ENCODE peak calls at places on chromosomes 1 and 21, in six cellular contexts. One of them, this sample, is unnamed.
A peak's percentile ranks its signal among the peaks of the same experiment; 100 is the strongest.

GRCh38 chr1:67739361-67739760 is 54.4 kb downstream of the GADD45A start:
- DNase-seq in tibial nerve: no peak
- DNase-seq in fibroblast of lung: no peak
- DNase-seq in thoracic aorta: no peak
- DNase-seq in lower lobe of right lung: no peak
- DNase-seq in colonic mucosa: no peak
- DNase-seq in this sample: no peak

GRCh38 chr1:214542275-214543199 is 8.9 kb downstream of the PTPN14 start:
- DNase-seq in tibial nerve: no peak
- DNase-seq in fibroblast of lung: no peak
- DNase-seq in colonic mucosa: no peak
- DNase-seq in thoracic aorta: no peak
- DNase-seq in lower lobe of right lung: no peak
- DNase-seq in this sample: no peak

GRCh38 chr1:98278055-98278454 is 357.2 kb upstream of the DPYD start:
- DNase-seq in fibroblast of lung: no peak
- DNase-seq in colonic mucosa: no peak
- DNase-seq in lower lobe of right lung: no peak
- DNase-seq in thoracic aorta: no peak
- DNase-seq in tibial nerve: no peak
- DNase-seq in this sample: no peak

GRCh38 chr1:41485605-41486004 is 1.1 kb upstream of the EDN2 start:
- DNase-seq in lower lobe of right lung: peak; percentile 32
- DNase-seq in fibroblast of lung: peak; percentile 81
- DNase-seq in tibial nerve: no peak
- DNase-seq in colonic mucosa: no peak
- DNase-seq in thoracic aorta: no peak
- DNase-seq in this sample: no peak

GRCh38 chr1:45498279-45498678 is 1.6 kb downstream of the CCDC163 start:
- DNase-seq in tibial nerve: no peak
- DNase-seq in colonic mucosa: no peak
- DNase-seq in fibroblast of lung: no peak
- DNase-seq in lower lobe of right lung: no peak
- DNase-seq in thoracic aorta: no peak
- DNase-seq in this sample: no peak

GRCh38 chr1:55474168-55474786 is 259.1 kb upstream of the USP24 start:
- DNase-seq in thoracic aorta: no peak
- DNase-seq in lower lobe of right lung: no peak
- DNase-seq in colonic mucosa: no peak
- DNase-seq in tibial nerve: no peak
- DNase-seq in fibroblast of lung: peak; percentile 16
- DNase-seq in this sample: peak; percentile 25

GRCh38 chr1:24369199-24369598 is 44.4 kb downstream of the STPG1 start:
- DNase-seq in fibroblast of lung: no peak
- DNase-seq in tibial nerve: peak; percentile 58
- DNase-seq in thoracic aorta: no peak
- DNase-seq in lower lobe of right lung: no peak
- DNase-seq in colonic mucosa: no peak
- DNase-seq in this sample: no peak

GRCh38 chr21:33938381-33938780 is 22.8 kb upstream of the ATP5PO start:
- DNase-seq in colonic mucosa: no peak
- DNase-seq in fibroblast of lung: no peak
- DNase-seq in thoracic aorta: no peak
- DNase-seq in lower lobe of right lung: no peak
- DNase-seq in tibial nerve: no peak
- DNase-seq in this sample: no peak

GRCh38 chr1:7313081-7313546 is 458.0 kb upstream of the VAMP3 start:
- DNase-seq in fibroblast of lung: peak; percentile 72
- DNase-seq in lower lobe of right lung: no peak
- DNase-seq in thoracic aorta: no peak
- DNase-seq in tibial nerve: no peak
- DNase-seq in colonic mucosa: peak; percentile 4
- DNase-seq in this sample: no peak

GRCh38 chr21:26448751-26449150 is 124.3 kb downstream of the CYYR1 start:
- DNase-seq in tibial nerve: no peak
- DNase-seq in lower lobe of right lung: no peak
- DNase-seq in fibroblast of lung: peak; percentile 10
- DNase-seq in colonic mucosa: no peak
- DNase-seq in thoracic aorta: no peak
- DNase-seq in this sample: peak; percentile 13

GRCh38 chr1:210344706-210345105 is 16.0 kb downstream of the HHAT start:
- DNase-seq in fibroblast of lung: peak; percentile 23
- DNase-seq in tibial nerve: no peak
- DNase-seq in lower lobe of right lung: no peak
- DNase-seq in colonic mucosa: no peak
- DNase-seq in thoracic aorta: no peak
- DNase-seq in this sample: no peak

GRCh38 chr1:85611856-85612255 is 31.3 kb downstream of the CCN1 start:
- DNase-seq in thoracic aorta: no peak
- DNase-seq in tibial nerve: peak; percentile 69
- DNase-seq in colonic mucosa: no peak
- DNase-seq in lower lobe of right lung: peak; percentile 77
- DNase-seq in fibroblast of lung: peak; percentile 100
- DNase-seq in this sample: peak; percentile 95

GRCh38 chr1:165577707-165578106 is 33.9 kb downstream of the LRRC52 start:
- DNase-seq in tibial nerve: no peak
- DNase-seq in lower lobe of right lung: no peak
- DNase-seq in fibroblast of lung: no peak
- DNase-seq in thoracic aorta: no peak
- DNase-seq in colonic mucosa: no peak
- DNase-seq in this sample: no peak

GRCh38 chr1:77866296-77866695 is 22.1 kb upstream of the NEXN start:
- DNase-seq in thoracic aorta: no peak
- DNase-seq in colonic mucosa: no peak
- DNase-seq in tibial nerve: no peak
- DNase-seq in lower lobe of right lung: no peak
- DNase-seq in fibroblast of lung: peak; percentile 43
- DNase-seq in this sample: no peak

GRCh38 chr1:169507413-169507812 is 21.7 kb upstream of the SLC19A2 start:
- DNase-seq in colonic mucosa: no peak
- DNase-seq in thoracic aorta: no peak
- DNase-seq in fibroblast of lung: no peak
- DNase-seq in lower lobe of right lung: no peak
- DNase-seq in tibial nerve: no peak
- DNase-seq in this sample: no peak

GRCh38 chr1:169510060-169510459 is 24.3 kb upstream of the SLC19A2 start:
- DNase-seq in lower lobe of right lung: no peak
- DNase-seq in thoracic aorta: no peak
- DNase-seq in tibial nerve: no peak
- DNase-seq in colonic mucosa: no peak
- DNase-seq in fibroblast of lung: no peak
- DNase-seq in this sample: no peak

GRCh38 chr1:169508432-169509338 is 22.9 kb upstream of the SLC19A2 start:
- DNase-seq in lower lobe of right lung: no peak
- DNase-seq in fibroblast of lung: no peak
- DNase-seq in tibial nerve: no peak
- DNase-seq in thoracic aorta: no peak
- DNase-seq in colonic mucosa: no peak
- DNase-seq in this sample: no peak

GRCh38 chr1:169511339-169512028 is 25.7 kb upstream of the SLC19A2 start:
- DNase-seq in fibroblast of lung: peak; percentile 91
- DNase-seq in thoracic aorta: no peak
- DNase-seq in tibial nerve: peak; percentile 73
- DNase-seq in colonic mucosa: no peak
- DNase-seq in lower lobe of right lung: no peak
- DNase-seq in this sample: peak; percentile 75

GRCh38 chr1:169509354-169509753 is 23.6 kb upstream of the SLC19A2 start:
- DNase-seq in fibroblast of lung: no peak
- DNase-seq in lower lobe of right lung: no peak
- DNase-seq in tibial nerve: no peak
- DNase-seq in colonic mucosa: no peak
- DNase-seq in thoracic aorta: no peak
- DNase-seq in this sample: no peak
- TF ChIP-seq CTCF in fibroblast of lung: no peak
- TF ChIP-seq CTCF in lower lobe of right lung: no peak
- TF ChIP-seq CTCF in tibial nerve: no peak
- TF ChIP-seq CTCF in colonic mucosa: no peak
- TF ChIP-seq CTCF in thoracic aorta: no peak
- TF ChIP-seq CTCF in this sample: no peak

GRCh38 chr1:202160377-202160940 is at the start of gene PTPN7:
- DNase-seq in tibial nerve: no peak
- DNase-seq in fibroblast of lung: no peak
- DNase-seq in lower lobe of right lung: peak; percentile 74
- DNase-seq in thoracic aorta: no peak
- DNase-seq in colonic mucosa: peak; percentile 49
- DNase-seq in this sample: no peak
- H3K27ac ChIP-seq in tibial nerve: no peak within 1 kb of the TSS
- H3K27ac ChIP-seq in fibroblast of lung: no peak within 1 kb of the TSS
- H3K27ac ChIP-seq in lower lobe of right lung: peak within 1 kb of the TSS; percentile 76
- H3K27ac ChIP-seq in thoracic aorta: no peak within 1 kb of the TSS
- H3K27ac ChIP-seq in colonic mucosa: peak within 1 kb of the TSS; percentile 57
- H3K27ac ChIP-seq in this sample: no peak within 1 kb of the TSS

GRCh38 chr1:157233131-157233530 is 94.9 kb upstream of the ETV3 start:
- DNase-seq in colonic mucosa: no peak
- DNase-seq in fibroblast of lung: no peak
- DNase-seq in lower lobe of right lung: no peak
- DNase-seq in thoracic aorta: no peak
- DNase-seq in tibial nerve: no peak
- DNase-seq in this sample: no peak

GRCh38 chr1:157234705-157235273 is 96.6 kb upstream of the ETV3 start:
- DNase-seq in fibroblast of lung: no peak
- DNase-seq in tibial nerve: no peak
- DNase-seq in thoracic aorta: no peak
- DNase-seq in lower lobe of right lung: no peak
- DNase-seq in colonic mucosa: no peak
- DNase-seq in this sample: no peak

GRCh38 chr1:157236072-157236471 is 97.9 kb upstream of the ETV3 start:
- DNase-seq in thoracic aorta: no peak
- DNase-seq in fibroblast of lung: no peak
- DNase-seq in lower lobe of right lung: no peak
- DNase-seq in colonic mucosa: no peak
- DNase-seq in tibial nerve: no peak
- DNase-seq in this sample: no peak

GRCh38 chr1:157237522-157237921 is 99.3 kb upstream of the ETV3 start:
- DNase-seq in thoracic aorta: no peak
- DNase-seq in fibroblast of lung: no peak
- DNase-seq in tibial nerve: no peak
- DNase-seq in lower lobe of right lung: no peak
- DNase-seq in colonic mucosa: no peak
- DNase-seq in this sample: no peak

GRCh38 chr1:157235307-157235706 is 97.1 kb upstream of the ETV3 start:
- DNase-seq in lower lobe of right lung: no peak
- DNase-seq in fibroblast of lung: no peak
- DNase-seq in thoracic aorta: no peak
- DNase-seq in tibial nerve: no peak
- DNase-seq in colonic mucosa: no peak
- DNase-seq in this sample: no peak
- TF ChIP-seq CTCF in lower lobe of right lung: no peak
- TF ChIP-seq CTCF in fibroblast of lung: no peak
- TF ChIP-seq CTCF in thoracic aorta: no peak
- TF ChIP-seq CTCF in tibial nerve: no peak
- TF ChIP-seq CTCF in colonic mucosa: no peak
- TF ChIP-seq CTCF in this sample: no peak

GRCh38 chr1:235017719-235018118 is 110.9 kb downstream of the TOMM20 start:
- DNase-seq in colonic mucosa: no peak
- DNase-seq in tibial nerve: no peak
- DNase-seq in lower lobe of right lung: no peak
- DNase-seq in fibroblast of lung: peak; percentile 61
- DNase-seq in thoracic aorta: no peak
- DNase-seq in this sample: no peak
- H3K27ac ChIP-seq in colonic mucosa: no peak overlapping the region
- H3K27ac ChIP-seq in tibial nerve: no peak overlapping the region
- H3K27ac ChIP-seq in lower lobe of right lung: no peak overlapping the region
- H3K27ac ChIP-seq in fibroblast of lung: peak overlapping the region; percentile 1
- H3K27ac ChIP-seq in thoracic aorta: no peak overlapping the region
- H3K27ac ChIP-seq in this sample: peak overlapping the region; percentile 69

DNA sequence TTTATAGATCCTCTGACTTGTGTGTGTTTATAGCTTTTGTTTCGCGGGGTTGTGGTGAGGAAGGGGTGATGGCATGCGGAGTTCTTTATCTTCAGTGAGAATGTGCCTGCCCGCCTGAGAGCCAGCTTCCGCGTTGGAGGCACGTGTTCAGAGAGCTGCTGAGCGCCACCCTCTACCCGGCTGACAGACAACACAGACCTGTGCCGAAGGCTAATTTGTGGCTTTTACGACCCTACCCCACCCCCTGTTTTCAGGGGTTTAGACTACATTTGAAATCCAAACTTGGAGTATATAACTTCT is 14.4 kb upstream of the CD101 start:
- DNase-seq in fibroblast of lung: no peak
- DNase-seq in colonic mucosa: peak; percentile 62
- DNase-seq in thoracic aorta: no peak
- DNase-seq in lower lobe of right lung: no peak
- DNase-seq in tibial nerve: no peak
- DNase-seq in this sample: no peak
- TF ChIP-seq CTCF in fibroblast of lung: no peak
- TF ChIP-seq CTCF in colonic mucosa: no peak
- TF ChIP-seq CTCF in thoracic aorta: no peak
- TF ChIP-seq CTCF in lower lobe of right lung: no peak
- TF ChIP-seq CTCF in tibial nerve: no peak
- TF ChIP-seq CTCF in this sample: no peak